ENCODE peak calls at places on chromosome 2, in seven cellular contexts. Q is A549, F is HCT116, X is HepG2, B is K562, I is GM12878, J is H1. N is an unnamed sample. For H3K4me1, the result is how much of the 10 kb centered on the place peaks cover.

GRCh38 chr2:240584486-240585031 is 2.0 kb upstream of the CAPN10 start:
- DNase-seq in I (peak), B (peak), X (peak), J (no peak), F (no peak), Q (no peak), N (no peak)

GRCh38 chr2:215607790-215608189 is 171.9 kb upstream of the FN1 start:
- DNase-seq in J (no peak), I (no peak), F (no peak), X (no peak), B (no peak), Q (no peak), N (no peak)

GRCh38 chr2:156687715-156688114 is 251.5 kb downstream of the GPD2 start:
- DNase-seq in F (no peak), X (no peak), J (no peak), I (no peak), Q (peak), B (no peak), N (no peak)

GRCh38 chr2:78290581-78291214 is 734.8 kb upstream of the REG3G start:
- DNase-seq in B (no peak), I (no peak), Q (no peak), X (no peak), J (no peak), F (no peak), N (no peak)

GRCh38 chr2:38514603-38515154 is 88.0 kb downstream of the HNRNPLL start:
- DNase-seq in F (no peak), Q (no peak), X (no peak), J (no peak), B (no peak), I (no peak), N (no peak)

GRCh38 chr2:54063967-54064535 is 51.4 kb upstream of the ACYP2 start:
- DNase-seq in I (no peak), Q (no peak), X (no peak), J (no peak), F (no peak), B (no peak), N (no peak)

GRCh38 chr2:37287966-37288365 is 36.7 kb downstream of the PRKD3 start:
- DNase-seq in X (peak), Q (peak), F (no peak), J (no peak), B (no peak), I (peak), N (no peak)

GRCh38 chr2:121596221-121597080 is 52.8 kb downstream of the CLASP1 start:
- DNase-seq in X (peak), F (peak), J (no peak), Q (peak), I (peak), B (peak), N (peak)

GRCh38 chr2:105518897-105519296 is 120.0 kb upstream of the FHL2 start:
- DNase-seq in J (no peak), F (no peak), Q (peak), I (no peak), X (peak), B (no peak), N (no peak)

GRCh38 chr2:3301001-3301400 is 76.6 kb downstream of the EIPR1 start:
- DNase-seq in B (no peak), J (no peak), F (no peak), Q (no peak), X (no peak), I (no peak), N (no peak)

GRCh38 chr2:240524963-240525718 is 32.6 kb downstream of the ANKMY1 start:
- DNase-seq in J (no peak), Q (no peak), B (no peak), X (no peak), F (no peak), I (no peak), N (no peak)

GRCh38 chr2:153986488-153987229 is 114.9 kb downstream of the GALNT13 start:
- DNase-seq in X (peak), J (no peak), Q (peak), F (peak), I (no peak), B (no peak), N (peak)

GRCh38 chr2:138275881-138276280 is 225.7 kb upstream of the SPOPL start:
- DNase-seq in Q (peak), I (no peak), F (no peak), X (peak), B (no peak), J (no peak), N (no peak)

GRCh38 chr2:237693281-237694039 is 66.1 kb downstream of the LRRFIP1 start:
- DNase-seq in F (no peak), Q (peak), B (no peak), I (no peak), J (no peak), X (peak), N (peak)

GRCh38 chr2:225122582-225123486 is 80.6 kb upstream of the DOCK10 start:
- DNase-seq in I (no peak), F (no peak), J (no peak), B (no peak), Q (peak), X (no peak), N (peak)

GRCh38 chr2:176960736-176961135 is 251.9 kb upstream of the HNRNPA3 start:
- DNase-seq in B (no peak), I (no peak), Q (no peak), X (no peak), F (no peak), J (no peak), N (no peak)

DNA sequence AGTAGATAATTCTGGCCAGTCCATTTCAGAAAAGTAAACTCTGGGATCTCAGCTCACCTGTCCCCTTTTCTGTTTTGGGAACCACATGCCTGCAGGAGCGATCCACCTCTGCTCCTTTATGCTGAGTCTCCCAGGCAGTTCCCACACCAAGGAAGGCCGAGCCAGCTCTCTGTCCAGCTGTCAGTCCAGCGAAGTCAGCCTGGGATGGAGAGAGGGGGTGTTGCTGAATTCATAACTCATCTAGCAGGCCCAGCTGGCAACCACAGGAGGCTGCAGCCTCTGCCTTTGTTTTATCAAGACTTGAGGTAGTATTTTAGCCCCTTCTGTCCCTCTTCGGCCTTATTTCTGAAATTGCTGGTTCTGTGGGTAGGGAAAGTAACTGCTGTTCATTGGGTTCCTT is 209.9 kb downstream of the ARL4C start:
- DNase-seq in Q (no peak), F (no peak), J (no peak), I (no peak), B (no peak), X (no peak), N (no peak)
- TF ChIP-seq MAX in Q (no peak), F (no peak), J (no peak), I (no peak), B (no peak), X (no peak), N (no peak)

GRCh38 chr2:12697617-12698016 is 19.1 kb upstream of the TRIB2 start:
- DNase-seq in F (no peak), B (no peak), X (no peak), J (no peak), Q (no peak), I (no peak), N (no peak)
- H3K4me1 ChIP-seq in F (under half), B (under half), X (under half), J (under half), Q (under half), I (under half), N (under half)

GRCh38 chr2:169509230-169509917 is at the start of gene KLHL41:
- DNase-seq in B (no peak), J (no peak), I (no peak), F (no peak), Q (no peak), X (no peak), N (peak)
- TF ChIP-seq POLR2A in B (no peak), J (no peak), I (no peak), F (no peak), Q (no peak), X (no peak), N (no peak)

GRCh38 chr2:160214461-160215055 is 14.5 kb upstream of the ITGB6 start:
- DNase-seq in J (no peak), B (no peak), I (no peak), X (peak), F (no peak), Q (peak), N (no peak)
- TF ChIP-seq MAX in J (no peak), B (no peak), I (no peak), X (no peak), F (no peak), Q (peak), N (no peak)

GRCh38 chr2:9556121-9556869 is 665 bp upstream of the ADAM17 start:
- DNase-seq in X (no peak), J (no peak), Q (no peak), F (no peak), B (no peak), I (no peak), N (peak)
- H3K4me1 ChIP-seq in X (under half), J (under half), Q (under half), F (half or more), B (under half), I (under half), N (under half)

DNA sequence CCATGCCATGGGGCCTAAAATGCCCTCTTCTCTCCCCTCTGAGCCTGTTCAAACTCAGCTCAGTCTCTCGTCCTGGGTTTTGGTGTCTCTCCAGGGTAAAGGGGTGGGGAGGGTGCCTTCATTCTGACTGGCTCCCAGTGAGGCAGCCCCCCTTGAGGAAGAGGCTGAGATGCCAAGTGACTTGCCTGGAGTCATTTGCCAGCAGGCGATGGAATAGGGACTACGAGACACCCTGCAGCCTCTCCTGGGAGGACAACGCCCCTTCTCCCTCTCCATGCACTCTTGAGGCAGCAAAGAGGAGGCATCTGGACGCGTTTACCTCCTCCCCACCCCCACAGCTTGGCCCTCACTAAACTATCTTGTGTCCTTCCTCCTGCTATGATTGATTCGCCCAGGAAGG is 765 bp upstream of the STON1 start:
- DNase-seq in X (no peak), J (no peak), I (no peak), B (no peak), F (no peak), Q (no peak), N (no peak)
- TF ChIP-seq POLR2A in X (no peak), J (no peak), I (no peak), B (no peak), F (no peak), Q (no peak), N (no peak)

GRCh38 chr2:218432676-218433365 is 13.9 kb downstream of the VIL1 start:
- DNase-seq in F (no peak), X (no peak), Q (no peak), J (no peak), B (no peak), I (no peak), N (no peak)

GRCh38 chr2:218434456-218434855 is 15.5 kb downstream of the VIL1 start:
- DNase-seq in Q (no peak), X (no peak), J (no peak), F (no peak), I (no peak), B (no peak), N (no peak)

GRCh38 chr2:218436992-218437391 is 18.1 kb downstream of the VIL1 start:
- DNase-seq in F (no peak), B (no peak), I (no peak), X (no peak), Q (no peak), J (no peak), N (no peak)

GRCh38 chr2:218437969-218438368 is 19.0 kb downstream of the VIL1 start:
- DNase-seq in I (no peak), J (no peak), X (no peak), Q (no peak), B (no peak), F (no peak), N (no peak)

GRCh38 chr2:218435003-218435982 is 16.4 kb downstream of the VIL1 start:
- DNase-seq in Q (no peak), X (no peak), F (no peak), J (no peak), B (no peak), I (no peak), N (no peak)
- TF ChIP-seq MAX in Q (no peak), X (peak), F (no peak), J (no peak), B (no peak), I (no peak), N (no peak)